ENCODE peak calls at places on chromosomes 5 and 9, in seven cellular contexts. J, V, M, Z, H, T and I are unnamed samples.

GRCh38 chr9:125763373-125763772 is 16.2 kb downstream of the PBX3 start:
- DNase-seq in J (no peak), M (no peak), Z (no peak), V (peak), T (no peak), H (no peak), I (no peak)

GRCh38 chr9:85020791-85021190 is 351.3 kb downstream of the NTRK2 start:
- DNase-seq in T (no peak), J (no peak), Z (no peak), H (no peak), V (no peak), M (no peak), I (no peak)

GRCh38 chr9:77954619-77955018 is 77.0 kb downstream of the GNAQ start:
- DNase-seq in T (no peak), Z (no peak), H (no peak), M (no peak), J (no peak), V (no peak), I (no peak)

GRCh38 chr9:2320126-2320525 is 301.5 kb upstream of the VLDLR start:
- DNase-seq in M (no peak), H (no peak), Z (no peak), J (no peak), V (no peak), T (no peak), I (no peak)

GRCh38 chr5:107739661-107740060 is 68.9 kb upstream of the EFNA5 start:
- DNase-seq in Z (no peak), J (peak), H (no peak), M (no peak), V (peak), T (no peak), I (no peak)

GRCh38 chr5:150438873-150439546 is 10.5 kb downstream of the RPS14 start:
- DNase-seq in H (no peak), V (no peak), J (no peak), Z (peak), M (no peak), T (no peak), I (no peak)

GRCh38 chr5:78615697-78616096 is 32.9 kb downstream of the LHFPL2 start:
- DNase-seq in V (peak), Z (no peak), J (no peak), T (no peak), M (no peak), H (no peak), I (no peak)

GRCh38 chr9:24765025-24765756 is 219.5 kb upstream of the IZUMO3 start:
- DNase-seq in J (no peak), M (no peak), Z (no peak), V (no peak), H (no peak), T (no peak), I (no peak)

GRCh38 chr5:54581831-54582548 is 64.4 kb downstream of the SNX18 start:
- DNase-seq in V (peak), H (no peak), T (no peak), M (no peak), Z (peak), J (no peak), I (no peak)